ENCODE peak calls at places on chromosomes 6 and 20, in six cellular contexts. I is PC-9, O is colonic mucosa, L is cardiac muscle cell, K is lung, C is breast epithelium. H is an unnamed sample.
A peak's percentile ranks its signal among the peaks of the same experiment; 100 is the strongest.

GRCh38 chr6:42251911-42252637 is 34.4 kb upstream of the MRPS10 start:
- DNase-seq in I (peak; percentile 38), O (peak; percentile 73), L (peak; percentile 20), K (peak; percentile 41), C (no peak), H (no peak)

GRCh38 chr6:136793348-136793747 is 1.1 kb upstream of the MAP3K5 start:
- DNase-seq in I (no peak), O (no peak), L (no peak), K (no peak), C (no peak), H (no peak)

GRCh38 chr20:57657537-57658446 is 37.6 kb upstream of the ZBP1 start:
- DNase-seq in I (no peak), O (peak; percentile 46), L (no peak), K (peak; percentile 64), C (peak; percentile 72), H (no peak)

GRCh38 chr6:37514377-37514776 is 14.7 kb upstream of the CCDC167 start:
- DNase-seq in I (no peak), O (no peak), L (no peak), K (no peak), C (no peak), H (no peak)

GRCh38 chr6:155278319-155279049 is 14.7 kb downstream of the CLDN20 start:
- DNase-seq in I (no peak), O (no peak), L (no peak), K (no peak), C (no peak), H (no peak)

GRCh38 chr6:27441001-27441400 is 31.9 kb downstream of the ZNF184 start:
- DNase-seq in I (no peak), O (no peak), L (no peak), K (no peak), C (no peak), H (no peak)

GRCh38 chr6:2959909-2960719 is 11.3 kb downstream of the SERPINB6 start:
- DNase-seq in I (peak; percentile 65), O (no peak), L (no peak), K (no peak), C (no peak), H (peak; percentile 32)

GRCh38 chr6:19465240-19465639 is 371.9 kb upstream of the ID4 start:
- DNase-seq in I (no peak), O (no peak), L (no peak), K (no peak), C (no peak), H (no peak)

GRCh38 chr6:1872649-1873131 is 263.0 kb downstream of the FOXC1 start:
- DNase-seq in I (no peak), O (no peak), L (peak; percentile 91), K (no peak), C (no peak), H (peak; percentile 61)

GRCh38 chr6:118992186-118992795 is 57.3 kb upstream of the MCM9 start:
- DNase-seq in I (no peak), O (no peak), L (no peak), K (no peak), C (no peak), H (no peak)

GRCh38 chr6:152697634-152698033 is at the start of gene MYCT1:
- DNase-seq in I (no peak), O (no peak), L (no peak), K (no peak), C (no peak), H (no peak)

GRCh38 chr6:107820571-107821261 is 3.4 kb downstream of the SCML4 start:
- DNase-seq in I (no peak), O (no peak), L (no peak), K (no peak), C (no peak), H (no peak)

GRCh38 chr20:25043499-25044260 is 14.3 kb downstream of the ACSS1 start:
- DNase-seq in I (peak; percentile 3), O (no peak), L (no peak), K (no peak), C (no peak), H (no peak)

GRCh38 chr20:25041813-25042530 is 16.0 kb downstream of the ACSS1 start:
- DNase-seq in I (no peak), O (no peak), L (no peak), K (no peak), C (no peak), H (no peak)

GRCh38 chr20:25044660-25045342 is 13.1 kb downstream of the ACSS1 start:
- DNase-seq in I (no peak), O (no peak), L (no peak), K (no peak), C (no peak), H (no peak)

GRCh38 chr20:25044261-25044560 is 13.7 kb downstream of the ACSS1 start:
- DNase-seq in I (no peak), O (no peak), L (no peak), K (no peak), C (no peak), H (no peak)

DNA sequence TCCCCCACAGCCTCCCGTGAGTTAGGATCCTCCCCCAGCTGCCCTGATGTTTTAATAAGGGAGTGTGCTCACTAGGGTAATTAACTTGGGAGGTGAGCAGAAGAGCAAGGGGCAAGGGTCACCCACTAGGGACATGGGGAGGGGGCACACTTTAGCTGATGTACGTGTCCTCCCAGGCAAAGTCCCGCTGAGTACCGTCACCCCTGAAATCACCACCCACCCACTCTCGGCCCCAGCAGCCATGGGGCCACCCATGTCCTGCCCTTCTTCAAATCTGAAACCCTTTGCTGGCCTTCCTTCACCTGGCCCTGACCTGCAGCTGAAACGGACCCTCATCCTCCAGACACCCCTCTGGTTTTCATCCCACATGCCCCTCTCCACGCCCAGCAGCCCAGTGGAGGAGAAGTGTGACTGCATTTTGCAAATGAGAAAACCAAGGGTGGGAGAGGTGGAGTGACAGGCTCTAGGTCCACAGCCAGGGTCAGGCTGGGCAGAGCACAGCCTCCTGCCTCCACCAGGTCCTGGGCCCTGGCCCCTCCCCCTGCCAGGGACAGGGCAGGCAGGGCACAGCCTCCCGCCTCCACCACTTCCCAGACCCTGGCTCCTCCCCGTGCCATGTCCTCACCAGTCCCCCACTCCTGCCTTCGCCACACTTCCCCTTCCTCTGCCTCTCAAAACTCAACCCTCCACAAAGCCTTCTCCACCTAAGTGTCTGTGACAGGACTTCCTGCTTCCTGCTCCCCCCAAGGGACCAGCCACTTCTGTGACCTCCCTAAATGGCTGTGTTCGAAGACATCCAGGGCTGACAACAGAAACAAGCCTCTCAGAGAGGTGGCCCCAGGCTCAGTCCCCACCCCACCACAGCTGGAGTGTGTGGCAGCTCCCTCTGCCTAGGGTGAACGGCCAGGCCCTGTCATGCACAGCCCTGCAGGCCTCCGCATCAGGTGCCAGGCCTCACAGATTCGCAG is 15.1 kb downstream of the ACSS1 start:
- DNase-seq in I (peak; percentile 23), O (peak; percentile 52), L (no peak), K (peak; percentile 72), C (no peak), H (no peak)
- H3K27ac ChIP-seq in I (no peak overlapping the region), O (peak overlapping the region; percentile 32), L (no peak overlapping the region), K (peak overlapping the region; percentile 78), C (peak overlapping the region; percentile 66), H (no peak overlapping the region)

GRCh38 chr6:56526860-56527544 is 115.7 kb downstream of the DST start:
- DNase-seq in I (no peak), O (no peak), L (no peak), K (no peak), C (no peak), H (no peak)

GRCh38 chr6:56528412-56528841 is 114.3 kb downstream of the DST start:
- DNase-seq in I (no peak), O (no peak), L (no peak), K (no peak), C (no peak), H (peak; percentile 91)

GRCh38 chr6:56531839-56532595 is 110.7 kb downstream of the DST start:
- DNase-seq in I (no peak), O (no peak), L (no peak), K (no peak), C (no peak), H (no peak)

GRCh38 chr6:56527934-56528333 is 114.8 kb downstream of the DST start:
- DNase-seq in I (no peak), O (no peak), L (no peak), K (no peak), C (no peak), H (no peak)

DNA sequence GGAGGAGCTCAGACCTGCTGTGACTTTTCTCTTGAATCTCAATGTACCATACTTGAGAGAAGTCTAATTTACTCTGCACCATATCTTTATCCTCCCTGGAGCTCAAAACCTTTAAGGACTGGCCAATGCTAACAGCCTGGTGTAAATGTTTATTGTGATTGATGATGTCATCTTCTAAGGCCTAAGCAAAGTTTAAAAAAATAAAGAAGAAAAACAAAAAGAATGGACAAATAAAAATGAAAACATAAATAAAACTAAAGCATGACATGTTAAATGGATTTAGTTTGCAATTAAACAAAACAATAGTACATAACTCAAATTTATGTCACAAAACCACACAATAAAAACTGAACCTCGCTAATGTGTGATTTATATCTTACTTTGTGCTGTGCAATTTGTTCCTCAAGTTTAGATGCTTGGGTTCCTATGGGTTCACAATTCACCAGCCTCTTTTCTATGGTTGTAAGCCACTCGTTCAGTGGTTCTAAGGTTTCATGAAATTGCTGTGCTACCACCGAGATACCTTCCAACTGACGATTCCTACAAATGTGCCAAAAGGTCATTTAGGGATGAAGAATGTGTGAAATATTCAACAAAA is 113.0 kb downstream of the DST start:
- DNase-seq in I (no peak), O (no peak), L (no peak), K (no peak), C (no peak), H (no peak)
- H3K27ac ChIP-seq in I (no peak overlapping the region), O (no peak overlapping the region), L (no peak overlapping the region), K (no peak overlapping the region), C (no peak overlapping the region), H (no peak overlapping the region)

DNA sequence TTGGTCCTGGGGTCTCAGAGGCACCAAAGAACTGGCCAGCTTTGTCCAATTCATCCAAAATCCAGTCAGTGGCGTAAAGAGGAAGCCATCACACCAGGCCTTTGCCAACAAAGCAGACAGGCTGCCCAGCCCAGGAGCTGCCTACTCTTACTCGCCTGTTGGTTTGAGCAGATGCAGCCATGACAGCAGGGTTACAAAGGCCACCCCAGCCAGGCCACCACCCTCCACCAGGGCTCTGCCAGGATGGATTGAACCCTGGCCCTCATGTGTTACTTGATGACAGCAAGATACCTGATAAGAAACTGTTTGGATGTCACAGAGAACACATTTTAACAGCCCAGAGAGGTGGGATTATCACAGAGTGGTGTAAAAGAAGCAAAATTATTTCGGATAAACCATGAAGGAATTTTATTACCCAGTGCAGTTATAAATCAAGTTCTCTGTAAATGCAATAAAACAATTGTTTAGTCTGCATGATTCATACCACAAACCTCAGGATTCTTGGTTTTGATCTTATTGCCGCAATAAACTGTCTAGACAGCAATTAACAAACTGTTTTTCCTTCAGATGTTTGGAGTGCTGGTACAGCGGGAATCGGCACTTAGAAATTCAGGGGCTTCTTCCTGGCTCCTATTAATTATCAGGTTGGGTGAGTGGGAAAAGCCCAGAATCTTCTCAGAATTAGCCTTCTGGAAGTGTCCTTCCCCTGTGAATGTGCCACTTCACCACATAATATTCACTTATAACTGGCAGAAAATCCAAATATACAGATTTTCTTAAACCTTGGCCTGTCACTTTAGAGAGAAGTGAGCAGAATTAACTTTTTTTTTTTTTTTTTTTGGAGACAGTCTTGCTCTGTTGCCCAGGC is 57.9 kb upstream of the SALL4 start:
- DNase-seq in I (peak; percentile 56), O (peak; percentile 56), L (no peak), K (no peak), C (no peak), H (peak; percentile 1)
- H3K27ac ChIP-seq in I (no peak overlapping the region), O (no peak overlapping the region), L (no peak overlapping the region), K (no peak overlapping the region), C (no peak overlapping the region), H (no peak overlapping the region)

DNA sequence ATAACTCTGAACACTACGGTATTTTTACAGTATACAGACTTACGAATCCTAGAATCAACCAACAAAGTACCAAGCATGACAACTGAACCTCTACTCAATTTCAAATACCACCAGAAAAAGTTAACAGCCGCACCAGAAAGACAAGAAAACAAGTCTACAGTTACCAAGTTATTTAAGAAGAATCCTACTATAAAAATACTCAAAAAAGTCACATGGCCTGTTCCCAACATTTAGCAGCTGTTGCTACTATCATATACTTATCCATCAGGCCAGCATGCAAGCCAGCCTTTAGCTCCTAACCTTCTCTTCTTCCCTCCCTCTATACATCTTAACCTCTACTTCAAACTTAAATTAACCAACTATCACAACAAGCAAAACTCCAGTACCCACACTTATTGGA is 1.9 kb downstream of the SYNCRIP start:
- DNase-seq in I (no peak), O (no peak), L (no peak), K (no peak), C (no peak), H (no peak)
- H3K27ac ChIP-seq in I (no peak overlapping the region), O (no peak overlapping the region), L (no peak overlapping the region), K (no peak overlapping the region), C (no peak overlapping the region), H (no peak overlapping the region)

H was measured in AG04450.